ENCODE peak calls at places on chromosomes 6 and 20, in five cellular contexts. W, J, A, U and T are unnamed samples.

GRCh38 chr6:160042014-160042773 is 73.3 kb downstream of the IGF2R start:
- DNase-seq in A (no peak), U (no peak), J (no peak), W (no peak), T (peak)

GRCh38 chr20:1163105-1163504 is 21.7 kb downstream of the TMEM74B start:
- DNase-seq in J (no peak), U (no peak), W (no peak), A (no peak), T (no peak)

GRCh38 chr20:17629025-17629424 is 53.0 kb downstream of the RRBP1 start:
- DNase-seq in J (no peak), W (no peak), U (no peak), A (no peak), T (no peak)

GRCh38 chr6:32984639-32985389 is 16.4 kb downstream of the BRD2 start:
- DNase-seq in J (peak), W (peak), U (peak), A (peak), T (peak)

GRCh38 chr20:61930776-61931475 is 134.8 kb downstream of the TAF4 start:
- DNase-seq in U (no peak), J (no peak), W (no peak), A (no peak), T (no peak)

GRCh38 chr20:32474009-32474716 is 111.0 kb downstream of the NOL4L start:
- DNase-seq in J (no peak), W (no peak), A (no peak), U (no peak), T (no peak)

GRCh38 chr20:10832146-10832545 is 158.3 kb upstream of the JAG1 start:
- DNase-seq in U (no peak), J (no peak), A (no peak), W (no peak), T (peak)

GRCh38 chr6:112298816-112299281 is 44.5 kb upstream of the LAMA4 start:
- DNase-seq in A (no peak), J (no peak), U (no peak), W (peak), T (peak)

GRCh38 chr20:17024513-17025105 is 202.2 kb upstream of the PCSK2 start:
- DNase-seq in U (no peak), W (no peak), A (no peak), J (no peak), T (no peak)

GRCh38 chr6:137496909-137497721 is 2.9 kb upstream of the OLIG3 start:
- DNase-seq in W (no peak), U (no peak), J (no peak), A (no peak), T (no peak)

GRCh38 chr6:45650527-45651135 is 272.9 kb upstream of the SUPT3H start:
- DNase-seq in U (no peak), J (no peak), W (peak), A (no peak), T (peak)

GRCh38 chr6:104531591-104531990 is 328.1 kb downstream of the HACE1 start:
- DNase-seq in W (no peak), A (no peak), J (no peak), U (no peak), T (no peak)

GRCh38 chr6:160391419-160392116 is 43.4 kb downstream of the SLC22A3 start:
- DNase-seq in A (no peak), W (no peak), U (no peak), J (no peak), T (peak)

GRCh38 chr6:109174911-109175310 is 79.6 kb downstream of the CEP57L1 start:
- DNase-seq in W (peak), U (no peak), J (no peak), A (no peak), T (no peak)

GRCh38 chr6:22457986-22458385 is 111.4 kb upstream of the HDGFL1 start:
- DNase-seq in J (no peak), A (no peak), U (no peak), W (no peak), T (no peak)

GRCh38 chr6:141957271-141957670 is 175.5 kb upstream of the GJE1 start:
- DNase-seq in J (no peak), A (no peak), U (no peak), W (no peak), T (no peak)

GRCh38 chr6:162056745-162057144 is 670.8 kb downstream of the PRKN start:
- DNase-seq in J (no peak), W (no peak), U (no peak), A (no peak), T (peak)

GRCh38 chr6:36368921-36369880 is 18.3 kb downstream of the ETV7 start:
- DNase-seq in W (peak), U (no peak), A (peak), J (no peak), T (peak)

GRCh38 chr6:157460182-157460999 is 79.4 kb downstream of the ZDHHC14 start:
- DNase-seq in A (no peak), J (no peak), U (no peak), W (peak), T (no peak)

GRCh38 chr20:2752631-2753455 is 47.6 kb downstream of the CPXM1 start:
- DNase-seq in A (peak), U (no peak), J (no peak), W (no peak), T (no peak)

GRCh38 chr20:4637081-4637797 is 84.5 kb upstream of the PRND start:
- DNase-seq in J (no peak), W (peak), A (no peak), U (no peak), T (no peak)

GRCh38 chr20:4170621-4171537 is 155.5 kb upstream of the RNF24 start:
- DNase-seq in U (no peak), A (no peak), W (no peak), J (no peak), T (peak)

GRCh38 chr6:148617522-148617921 is 129.3 kb upstream of the UST start:
- DNase-seq in A (no peak), W (peak), U (no peak), J (no peak), T (peak)

GRCh38 chr6:166712554-166713228 is 85.6 kb upstream of the RPS6KA2 start:
- DNase-seq in U (no peak), J (no peak), W (no peak), A (no peak), T (no peak)